ENCODE peak calls at places on chromosomes 4 and X, in seven cellular contexts. One of them, this sample, is unnamed.

GRCh38 chrX:15849555-15849954 is 5.1 kb downstream of the AP1S2 start:
- DNase-seq in RPMI7951: no peak
- DNase-seq in GM12865: no peak
- DNase-seq in activated CD4-positive, alpha-beta T cell treated with anti-CD3 and anti-CD28 coated beads, Interleukin-2, amount 10 ng/mL, durations not matched to agents 7 days and 5 days: no peak
- DNase-seq in effector memory CD8-positive, alpha-beta T cell: no peak
- DNase-seq in nephron progenitor cell: no peak
- DNase-seq in NCI-H1436: no peak
- DNase-seq in this sample: no peak

GRCh38 chr4:1716065-1716945 is 4.2 kb upstream of the SLBP start:
- DNase-seq in RPMI7951: no peak
- DNase-seq in GM12865: no peak
- DNase-seq in activated CD4-positive, alpha-beta T cell treated with anti-CD3 and anti-CD28 coated beads, Interleukin-2, amount 10 ng/mL, durations not matched to agents 7 days and 5 days: no peak
- DNase-seq in effector memory CD8-positive, alpha-beta T cell: no peak
- DNase-seq in nephron progenitor cell: no peak
- DNase-seq in NCI-H1436: no peak
- DNase-seq in this sample: no peak

GRCh38 chrX:151227637-151228036 is 51.3 kb downstream of the GPR50 start:
- DNase-seq in RPMI7951: no peak
- DNase-seq in GM12865: no peak
- DNase-seq in activated CD4-positive, alpha-beta T cell treated with anti-CD3 and anti-CD28 coated beads, Interleukin-2, amount 10 ng/mL, durations not matched to agents 7 days and 5 days: no peak
- DNase-seq in effector memory CD8-positive, alpha-beta T cell: no peak
- DNase-seq in nephron progenitor cell: peak; percentile 37
- DNase-seq in NCI-H1436: no peak
- DNase-seq in this sample: no peak

GRCh38 chr4:152652102-152652501 is 27.7 kb downstream of the TMEM154 start:
- DNase-seq in RPMI7951: no peak
- DNase-seq in GM12865: no peak
- DNase-seq in activated CD4-positive, alpha-beta T cell treated with anti-CD3 and anti-CD28 coated beads, Interleukin-2, amount 10 ng/mL, durations not matched to agents 7 days and 5 days: no peak
- DNase-seq in effector memory CD8-positive, alpha-beta T cell: no peak
- DNase-seq in nephron progenitor cell: no peak
- DNase-seq in NCI-H1436: no peak
- DNase-seq in this sample: no peak

GRCh38 chrX:74147439-74147838 is 156.5 kb upstream of the ZCCHC13 start:
- DNase-seq in RPMI7951: no peak
- DNase-seq in GM12865: no peak
- DNase-seq in activated CD4-positive, alpha-beta T cell treated with anti-CD3 and anti-CD28 coated beads, Interleukin-2, amount 10 ng/mL, durations not matched to agents 7 days and 5 days: no peak
- DNase-seq in effector memory CD8-positive, alpha-beta T cell: no peak
- DNase-seq in nephron progenitor cell: no peak
- DNase-seq in NCI-H1436: no peak
- DNase-seq in this sample: no peak

GRCh38 chrX:28189011-28189410 is 207.8 kb upstream of the DCAF8L1 start:
- DNase-seq in RPMI7951: no peak
- DNase-seq in GM12865: no peak
- DNase-seq in activated CD4-positive, alpha-beta T cell treated with anti-CD3 and anti-CD28 coated beads, Interleukin-2, amount 10 ng/mL, durations not matched to agents 7 days and 5 days: no peak
- DNase-seq in effector memory CD8-positive, alpha-beta T cell: no peak
- DNase-seq in nephron progenitor cell: no peak
- DNase-seq in NCI-H1436: no peak
- DNase-seq in this sample: no peak

GRCh38 chr4:51842167-51842553 is 793 bp upstream of the DCUN1D4 start:
- DNase-seq in RPMI7951: no peak
- DNase-seq in GM12865: no peak
- DNase-seq in activated CD4-positive, alpha-beta T cell treated with anti-CD3 and anti-CD28 coated beads, Interleukin-2, amount 10 ng/mL, durations not matched to agents 7 days and 5 days: peak; percentile 7
- DNase-seq in effector memory CD8-positive, alpha-beta T cell: no peak
- DNase-seq in nephron progenitor cell: peak; percentile 31
- DNase-seq in NCI-H1436: no peak
- DNase-seq in this sample: no peak

GRCh38 chr4:155444695-155445094 is 67.9 kb upstream of the MAP9 start:
- DNase-seq in RPMI7951: no peak
- DNase-seq in GM12865: no peak
- DNase-seq in activated CD4-positive, alpha-beta T cell treated with anti-CD3 and anti-CD28 coated beads, Interleukin-2, amount 10 ng/mL, durations not matched to agents 7 days and 5 days: no peak
- DNase-seq in effector memory CD8-positive, alpha-beta T cell: no peak
- DNase-seq in nephron progenitor cell: no peak
- DNase-seq in NCI-H1436: no peak
- DNase-seq in this sample: no peak

GRCh38 chr4:10169839-10170387 is 53.3 kb upstream of the WDR1 start:
- DNase-seq in RPMI7951: no peak
- DNase-seq in GM12865: no peak
- DNase-seq in activated CD4-positive, alpha-beta T cell treated with anti-CD3 and anti-CD28 coated beads, Interleukin-2, amount 10 ng/mL, durations not matched to agents 7 days and 5 days: no peak
- DNase-seq in effector memory CD8-positive, alpha-beta T cell: no peak
- DNase-seq in nephron progenitor cell: no peak
- DNase-seq in NCI-H1436: no peak
- DNase-seq in this sample: no peak

GRCh38 chr4:170446782-170447181 is 357.0 kb upstream of the AADAT start:
- DNase-seq in RPMI7951: no peak
- DNase-seq in GM12865: no peak
- DNase-seq in activated CD4-positive, alpha-beta T cell treated with anti-CD3 and anti-CD28 coated beads, Interleukin-2, amount 10 ng/mL, durations not matched to agents 7 days and 5 days: no peak
- DNase-seq in effector memory CD8-positive, alpha-beta T cell: no peak
- DNase-seq in nephron progenitor cell: no peak
- DNase-seq in NCI-H1436: no peak
- DNase-seq in this sample: no peak

GRCh38 chrX:8084023-8084422 is 87.0 kb downstream of the VCX2 start:
- DNase-seq in RPMI7951: no peak
- DNase-seq in GM12865: no peak
- DNase-seq in activated CD4-positive, alpha-beta T cell treated with anti-CD3 and anti-CD28 coated beads, Interleukin-2, amount 10 ng/mL, durations not matched to agents 7 days and 5 days: no peak
- DNase-seq in effector memory CD8-positive, alpha-beta T cell: no peak
- DNase-seq in nephron progenitor cell: no peak
- DNase-seq in NCI-H1436: no peak
- DNase-seq in this sample: no peak

GRCh38 chr4:136664988-136665387 is 867.3 kb downstream of the PCDH18 start:
- DNase-seq in RPMI7951: no peak
- DNase-seq in GM12865: no peak
- DNase-seq in activated CD4-positive, alpha-beta T cell treated with anti-CD3 and anti-CD28 coated beads, Interleukin-2, amount 10 ng/mL, durations not matched to agents 7 days and 5 days: no peak
- DNase-seq in effector memory CD8-positive, alpha-beta T cell: no peak
- DNase-seq in nephron progenitor cell: no peak
- DNase-seq in NCI-H1436: no peak
- DNase-seq in this sample: no peak

GRCh38 chr4:20370284-20370683 is 118.6 kb downstream of the SLIT2 start:
- DNase-seq in RPMI7951: peak; percentile 11
- DNase-seq in GM12865: no peak
- DNase-seq in activated CD4-positive, alpha-beta T cell treated with anti-CD3 and anti-CD28 coated beads, Interleukin-2, amount 10 ng/mL, durations not matched to agents 7 days and 5 days: no peak
- DNase-seq in effector memory CD8-positive, alpha-beta T cell: no peak
- DNase-seq in nephron progenitor cell: no peak
- DNase-seq in NCI-H1436: no peak
- DNase-seq in this sample: no peak

GRCh38 chrX:10254746-10255145 is 98.0 kb downstream of the CLCN4 start:
- DNase-seq in RPMI7951: no peak
- DNase-seq in GM12865: no peak
- DNase-seq in activated CD4-positive, alpha-beta T cell treated with anti-CD3 and anti-CD28 coated beads, Interleukin-2, amount 10 ng/mL, durations not matched to agents 7 days and 5 days: no peak
- DNase-seq in effector memory CD8-positive, alpha-beta T cell: no peak
- DNase-seq in nephron progenitor cell: no peak
- DNase-seq in NCI-H1436: no peak
- DNase-seq in this sample: no peak

GRCh38 chrX:150683536-150684146 is 9.6 kb upstream of the MTMR1 start:
- DNase-seq in RPMI7951: peak; percentile 35
- DNase-seq in GM12865: peak; percentile 52
- DNase-seq in activated CD4-positive, alpha-beta T cell treated with anti-CD3 and anti-CD28 coated beads, Interleukin-2, amount 10 ng/mL, durations not matched to agents 7 days and 5 days: peak; percentile 42
- DNase-seq in effector memory CD8-positive, alpha-beta T cell: peak; percentile 45
- DNase-seq in nephron progenitor cell: no peak
- DNase-seq in NCI-H1436: peak; percentile 39
- DNase-seq in this sample: no peak

GRCh38 chr4:633976-634598 is 8.7 kb downstream of the PDE6B start:
- DNase-seq in RPMI7951: no peak
- DNase-seq in GM12865: no peak
- DNase-seq in activated CD4-positive, alpha-beta T cell treated with anti-CD3 and anti-CD28 coated beads, Interleukin-2, amount 10 ng/mL, durations not matched to agents 7 days and 5 days: no peak
- DNase-seq in effector memory CD8-positive, alpha-beta T cell: no peak
- DNase-seq in nephron progenitor cell: no peak
- DNase-seq in NCI-H1436: no peak
- DNase-seq in this sample: no peak

GRCh38 chrX:41559662-41560061 is 112.5 kb downstream of the NYX start:
- DNase-seq in RPMI7951: peak; percentile 67
- DNase-seq in GM12865: no peak
- DNase-seq in activated CD4-positive, alpha-beta T cell treated with anti-CD3 and anti-CD28 coated beads, Interleukin-2, amount 10 ng/mL, durations not matched to agents 7 days and 5 days: no peak
- DNase-seq in effector memory CD8-positive, alpha-beta T cell: no peak
- DNase-seq in nephron progenitor cell: no peak
- DNase-seq in NCI-H1436: no peak
- DNase-seq in this sample: no peak

GRCh38 chr4:145545538-145546224 is 64.0 kb downstream of the SMAD1 start:
- DNase-seq in RPMI7951: peak; percentile 87
- DNase-seq in GM12865: peak; percentile 63
- DNase-seq in activated CD4-positive, alpha-beta T cell treated with anti-CD3 and anti-CD28 coated beads, Interleukin-2, amount 10 ng/mL, durations not matched to agents 7 days and 5 days: no peak
- DNase-seq in effector memory CD8-positive, alpha-beta T cell: no peak
- DNase-seq in nephron progenitor cell: no peak
- DNase-seq in NCI-H1436: no peak
- DNase-seq in this sample: no peak

GRCh38 chr4:172709376-172709775 is 459.2 kb upstream of the GALNT7 start:
- DNase-seq in RPMI7951: no peak
- DNase-seq in GM12865: no peak
- DNase-seq in activated CD4-positive, alpha-beta T cell treated with anti-CD3 and anti-CD28 coated beads, Interleukin-2, amount 10 ng/mL, durations not matched to agents 7 days and 5 days: no peak
- DNase-seq in effector memory CD8-positive, alpha-beta T cell: no peak
- DNase-seq in nephron progenitor cell: no peak
- DNase-seq in NCI-H1436: no peak
- DNase-seq in this sample: peak; percentile 15

GRCh38 chrX:120224388-120224787 is 26.2 kb upstream of the ZBTB33 start:
- DNase-seq in RPMI7951: no peak
- DNase-seq in GM12865: no peak
- DNase-seq in activated CD4-positive, alpha-beta T cell treated with anti-CD3 and anti-CD28 coated beads, Interleukin-2, amount 10 ng/mL, durations not matched to agents 7 days and 5 days: no peak
- DNase-seq in effector memory CD8-positive, alpha-beta T cell: no peak
- DNase-seq in nephron progenitor cell: no peak
- DNase-seq in NCI-H1436: no peak
- DNase-seq in this sample: no peak

GRCh38 chr4:78720151-78720726 is 55.9 kb upstream of the BMP2K start:
- DNase-seq in RPMI7951: no peak
- DNase-seq in GM12865: no peak
- DNase-seq in activated CD4-positive, alpha-beta T cell treated with anti-CD3 and anti-CD28 coated beads, Interleukin-2, amount 10 ng/mL, durations not matched to agents 7 days and 5 days: no peak
- DNase-seq in effector memory CD8-positive, alpha-beta T cell: no peak
- DNase-seq in nephron progenitor cell: no peak
- DNase-seq in NCI-H1436: no peak
- DNase-seq in this sample: no peak

GRCh38 chrX:111447298-111447697 is 35.3 kb upstream of the DCX start:
- DNase-seq in RPMI7951: peak; percentile 3
- DNase-seq in GM12865: peak; percentile 30
- DNase-seq in activated CD4-positive, alpha-beta T cell treated with anti-CD3 and anti-CD28 coated beads, Interleukin-2, amount 10 ng/mL, durations not matched to agents 7 days and 5 days: peak; percentile 6
- DNase-seq in effector memory CD8-positive, alpha-beta T cell: no peak
- DNase-seq in nephron progenitor cell: peak; percentile 58
- DNase-seq in NCI-H1436: peak; percentile 63
- DNase-seq in this sample: peak; percentile 23

GRCh38 chr4:38034986-38035882 is 75.0 kb downstream of the PTTG2 start:
- DNase-seq in RPMI7951: peak; percentile 54
- DNase-seq in GM12865: peak; percentile 71
- DNase-seq in activated CD4-positive, alpha-beta T cell treated with anti-CD3 and anti-CD28 coated beads, Interleukin-2, amount 10 ng/mL, durations not matched to agents 7 days and 5 days: peak; percentile 69
- DNase-seq in effector memory CD8-positive, alpha-beta T cell: peak; percentile 49
- DNase-seq in nephron progenitor cell: no peak
- DNase-seq in NCI-H1436: peak; percentile 70
- DNase-seq in this sample: peak; percentile 40

GRCh38 chrX:78673256-78673655 is 14.1 kb upstream of the RTL3 start:
- DNase-seq in RPMI7951: no peak
- DNase-seq in GM12865: peak; percentile 1
- DNase-seq in activated CD4-positive, alpha-beta T cell treated with anti-CD3 and anti-CD28 coated beads, Interleukin-2, amount 10 ng/mL, durations not matched to agents 7 days and 5 days: no peak
- DNase-seq in effector memory CD8-positive, alpha-beta T cell: no peak
- DNase-seq in nephron progenitor cell: no peak
- DNase-seq in NCI-H1436: no peak
- DNase-seq in this sample: no peak

GRCh38 chrX:106897259-106897658 is 5.9 kb downstream of the RIPPLY1 start:
- DNase-seq in RPMI7951: peak; percentile 49
- DNase-seq in GM12865: no peak
- DNase-seq in activated CD4-positive, alpha-beta T cell treated with anti-CD3 and anti-CD28 coated beads, Interleukin-2, amount 10 ng/mL, durations not matched to agents 7 days and 5 days: no peak
- DNase-seq in effector memory CD8-positive, alpha-beta T cell: no peak
- DNase-seq in nephron progenitor cell: no peak
- DNase-seq in NCI-H1436: no peak
- DNase-seq in this sample: no peak

GRCh38 chr4:173499568-173500535 is 30.2 kb downstream of the HAND2 start:
- DNase-seq in RPMI7951: no peak
- DNase-seq in GM12865: no peak
- DNase-seq in activated CD4-positive, alpha-beta T cell treated with anti-CD3 and anti-CD28 coated beads, Interleukin-2, amount 10 ng/mL, durations not matched to agents 7 days and 5 days: no peak
- DNase-seq in effector memory CD8-positive, alpha-beta T cell: no peak
- DNase-seq in nephron progenitor cell: no peak
- DNase-seq in NCI-H1436: no peak
- DNase-seq in this sample: no peak

GRCh38 chrX:100449696-100450606 is 39.9 kb upstream of the PCDH19 start:
- DNase-seq in RPMI7951: no peak
- DNase-seq in GM12865: peak; percentile 1
- DNase-seq in activated CD4-positive, alpha-beta T cell treated with anti-CD3 and anti-CD28 coated beads, Interleukin-2, amount 10 ng/mL, durations not matched to agents 7 days and 5 days: no peak
- DNase-seq in effector memory CD8-positive, alpha-beta T cell: no peak
- DNase-seq in nephron progenitor cell: no peak
- DNase-seq in NCI-H1436: no peak
- DNase-seq in this sample: no peak

GRCh38 chrX:42085836-42086235 is 162.5 kb upstream of the CASK start:
- DNase-seq in RPMI7951: no peak
- DNase-seq in GM12865: no peak
- DNase-seq in activated CD4-positive, alpha-beta T cell treated with anti-CD3 and anti-CD28 coated beads, Interleukin-2, amount 10 ng/mL, durations not matched to agents 7 days and 5 days: no peak
- DNase-seq in effector memory CD8-positive, alpha-beta T cell: no peak
- DNase-seq in nephron progenitor cell: no peak
- DNase-seq in NCI-H1436: no peak
- DNase-seq in this sample: no peak

GRCh38 chr4:103591839-103592238 is 127.9 kb downstream of the TACR3 start:
- DNase-seq in RPMI7951: no peak
- DNase-seq in GM12865: no peak
- DNase-seq in activated CD4-positive, alpha-beta T cell treated with anti-CD3 and anti-CD28 coated beads, Interleukin-2, amount 10 ng/mL, durations not matched to agents 7 days and 5 days: no peak
- DNase-seq in effector memory CD8-positive, alpha-beta T cell: no peak
- DNase-seq in nephron progenitor cell: no peak
- DNase-seq in NCI-H1436: no peak
- DNase-seq in this sample: no peak

GRCh38 chr4:87014284-87014782 is 79.5 kb downstream of the AFF1 start:
- DNase-seq in RPMI7951: no peak
- DNase-seq in GM12865: no peak
- DNase-seq in activated CD4-positive, alpha-beta T cell treated with anti-CD3 and anti-CD28 coated beads, Interleukin-2, amount 10 ng/mL, durations not matched to agents 7 days and 5 days: no peak
- DNase-seq in effector memory CD8-positive, alpha-beta T cell: no peak
- DNase-seq in nephron progenitor cell: no peak
- DNase-seq in NCI-H1436: no peak
- DNase-seq in this sample: no peak

GRCh38 chr4:189022441-189023035 is 883.3 kb downstream of the TRIML1 start:
- DNase-seq in RPMI7951: peak; percentile 52
- DNase-seq in GM12865: no peak
- DNase-seq in activated CD4-positive, alpha-beta T cell treated with anti-CD3 and anti-CD28 coated beads, Interleukin-2, amount 10 ng/mL, durations not matched to agents 7 days and 5 days: no peak
- DNase-seq in effector memory CD8-positive, alpha-beta T cell: no peak
- DNase-seq in nephron progenitor cell: no peak
- DNase-seq in NCI-H1436: no peak
- DNase-seq in this sample: no peak

GRCh38 chr4:170047774-170048354 is 21.7 kb upstream of the MFAP3L start:
- DNase-seq in RPMI7951: peak; percentile 53
- DNase-seq in GM12865: peak; percentile 68
- DNase-seq in activated CD4-positive, alpha-beta T cell treated with anti-CD3 and anti-CD28 coated beads, Interleukin-2, amount 10 ng/mL, durations not matched to agents 7 days and 5 days: peak; percentile 73
- DNase-seq in effector memory CD8-positive, alpha-beta T cell: peak; percentile 43
- DNase-seq in nephron progenitor cell: peak; percentile 59
- DNase-seq in NCI-H1436: peak; percentile 41
- DNase-seq in this sample: peak; percentile 59

GRCh38 chr4:155796031-155796430 is 37.2 kb downstream of the GUCY1B1 start:
- DNase-seq in RPMI7951: peak; percentile 52
- DNase-seq in GM12865: peak; percentile 46
- DNase-seq in activated CD4-positive, alpha-beta T cell treated with anti-CD3 and anti-CD28 coated beads, Interleukin-2, amount 10 ng/mL, durations not matched to agents 7 days and 5 days: no peak
- DNase-seq in effector memory CD8-positive, alpha-beta T cell: no peak
- DNase-seq in nephron progenitor cell: no peak
- DNase-seq in NCI-H1436: no peak
- DNase-seq in this sample: no peak

GRCh38 chrX:24945009-24945408 is 70.8 kb downstream of the ARX start:
- DNase-seq in RPMI7951: no peak
- DNase-seq in GM12865: no peak
- DNase-seq in activated CD4-positive, alpha-beta T cell treated with anti-CD3 and anti-CD28 coated beads, Interleukin-2, amount 10 ng/mL, durations not matched to agents 7 days and 5 days: no peak
- DNase-seq in effector memory CD8-positive, alpha-beta T cell: no peak
- DNase-seq in nephron progenitor cell: no peak
- DNase-seq in NCI-H1436: no peak
- DNase-seq in this sample: no peak